ENCODE peak calls at places on chromosomes 12 and 14, in four cellular contexts. P, N, V and T are unnamed samples.

GRCh38 chr12:43069768-43070221 is 480.2 kb upstream of the PRICKLE1 start:
- DNase-seq in P (no peak), N (no peak), V (no peak), T (no peak)

GRCh38 chr12:114746297-114747074 is 62.5 kb upstream of the TBX3 start:
- DNase-seq in P (no peak), N (no peak), V (no peak), T (no peak)

GRCh38 chr14:90698379-90698869 is 117.8 kb downstream of the TTC7B start:
- DNase-seq in P (no peak), N (no peak), V (peak; percentile 46), T (no peak)

GRCh38 chr12:32889073-32889760 is 7.4 kb downstream of the PKP2 start:
- DNase-seq in P (no peak), N (no peak), V (no peak), T (no peak)

GRCh38 chr14:64053694-64054669 is 201.2 kb downstream of the SYNE2 start:
- DNase-seq in P (no peak), N (no peak), V (no peak), T (no peak)

GRCh38 chr14:100827140-100827517 is 1.2 kb downstream of the MEG3 start:
- DNase-seq in P (no peak), N (no peak), V (no peak), T (no peak)

GRCh38 chr12:51351913-51352532 is 5.5 kb upstream of the CELA1 start:
- DNase-seq in P (peak; percentile 64), N (peak; percentile 30), V (peak; percentile 38), T (peak; percentile 84)

GRCh38 chr12:100422646-100423045 is 51.0 kb upstream of the NR1H4 start:
- DNase-seq in P (no peak), N (no peak), V (no peak), T (no peak)

GRCh38 chr12:107079172-107080011 is 14.0 kb downstream of the CRY1 start:
- DNase-seq in P (peak; percentile 21), N (peak; percentile 24), V (no peak), T (no peak)

GRCh38 chr12:123941485-123942276 is 30.9 kb downstream of the CCDC92 start:
- DNase-seq in P (no peak), N (no peak), V (no peak), T (no peak)
- TF ChIP-seq FOXJ3 in P (no peak), N (no peak), V (no peak), T (no peak)

GRCh38 chr14:68580676-68581075 is 212.2 kb downstream of the ZFP36L1 start:
- DNase-seq in P (no peak), N (no peak), V (no peak), T (no peak)
- TF ChIP-seq FOXJ3 in P (no peak), N (no peak), V (no peak), T (no peak)

GRCh38 chr12:122022393-122023338 is 982 bp downstream of the BCL7A start:
- DNase-seq in P (peak; percentile 65), N (no peak), V (peak; percentile 82), T (peak; percentile 47)

GRCh38 chr12:122023339-122024131 is 1.9 kb downstream of the BCL7A start:
- DNase-seq in P (peak; percentile 72), N (peak; percentile 80), V (peak; percentile 87), T (peak; percentile 44)

GRCh38 chr12:122020795-122021192 is 890 bp upstream of the BCL7A start:
- DNase-seq in P (no peak), N (no peak), V (no peak), T (peak; percentile 29)

GRCh38 chr12:122021822-122022392 is at the start of gene BCL7A:
- DNase-seq in P (peak; percentile 79), N (peak; percentile 15), V (peak; percentile 92), T (peak; percentile 52)

DNA sequence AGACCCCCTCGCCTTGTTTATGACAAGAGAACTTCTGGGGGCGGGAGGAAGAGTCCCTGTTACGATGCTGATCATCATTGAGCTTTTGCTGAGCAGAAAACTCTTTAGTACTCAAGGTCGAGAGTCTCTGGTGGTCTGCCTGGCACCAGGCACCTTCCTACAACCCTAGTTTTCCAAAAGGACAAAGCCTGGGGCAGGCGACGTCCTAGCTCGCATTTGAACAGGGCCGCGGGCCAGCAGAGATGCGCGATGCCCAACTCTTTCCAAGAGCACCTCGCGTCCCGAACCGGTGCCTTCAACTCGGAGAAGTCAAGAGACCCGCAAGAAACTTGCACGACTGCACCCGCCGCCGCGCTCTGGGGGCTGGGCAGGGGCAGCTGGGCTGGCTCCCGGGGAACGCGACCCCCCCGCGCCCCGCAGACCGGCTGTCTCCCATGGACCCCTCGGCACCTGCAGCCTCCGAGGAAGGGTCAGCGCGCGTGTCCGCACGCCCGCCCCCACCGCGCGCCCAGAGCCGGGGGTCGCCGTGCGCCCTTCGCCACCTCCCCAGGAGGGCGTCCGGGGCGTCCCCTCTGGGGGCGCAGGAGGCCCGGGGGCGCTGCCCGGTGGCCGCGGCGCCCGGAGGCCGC is 377 bp upstream of the BCL7A start:
- DNase-seq in P (no peak), N (no peak), V (no peak), T (peak; percentile 47)
- TF ChIP-seq FOXJ3 in P (no peak), N (no peak), V (no peak), T (no peak)

GRCh38 chr14:35534884-35535793 is 1.2 kb downstream of the INSM2 start:
- DNase-seq in P (peak; percentile 65), N (peak; percentile 61), V (peak; percentile 52), T (peak; percentile 88)
- TF ChIP-seq FOXJ3 in P (peak; percentile 96), N (peak; percentile 100), V (no peak), T (peak; percentile 82)

GRCh38 chr12:124151583-124151982 is 143.3 kb upstream of the RFLNA start:
- DNase-seq in P (no peak), N (no peak), V (no peak), T (no peak)

GRCh38 chr12:124152733-124153132 is 142.2 kb upstream of the RFLNA start:
- DNase-seq in P (no peak), N (no peak), V (no peak), T (no peak)

GRCh38 chr12:124149287-124149686 is 145.6 kb upstream of the RFLNA start:
- DNase-seq in P (no peak), N (no peak), V (no peak), T (no peak)

GRCh38 chr12:124148481-124148880 is 146.4 kb upstream of the RFLNA start:
- DNase-seq in P (no peak), N (no peak), V (no peak), T (no peak)

GRCh38 chr12:124150176-124150575 is 144.7 kb upstream of the RFLNA start:
- DNase-seq in P (no peak), N (no peak), V (no peak), T (no peak)
- TF ChIP-seq FOXJ3 in P (no peak), N (no peak), V (no peak), T (no peak)

GRCh38 chr14:69612014-69612758 is 790 bp downstream of the SUSD6 start:
- DNase-seq in P (peak; percentile 36), N (no peak), V (peak; percentile 78), T (peak; percentile 35)
- TF ChIP-seq FOXJ3 in P (no peak), N (no peak), V (no peak), T (no peak)

GRCh38 chr14:104204660-104205149 is 66.3 kb downstream of the KIF26A start:
- DNase-seq in P (no peak), N (no peak), V (no peak), T (no peak)

GRCh38 chr14:104203071-104203425 is 64.7 kb downstream of the KIF26A start:
- DNase-seq in P (no peak), N (no peak), V (no peak), T (no peak)

GRCh38 chr14:104205781-104206180 is 67.4 kb downstream of the KIF26A start:
- DNase-seq in P (no peak), N (no peak), V (no peak), T (no peak)

GRCh38 chr14:104207142-104207845 is 68.9 kb downstream of the KIF26A start:
- DNase-seq in P (no peak), N (no peak), V (no peak), T (no peak)

GRCh38 chr14:104206281-104206904 is 68.0 kb downstream of the KIF26A start:
- DNase-seq in P (no peak), N (peak; percentile 33), V (peak; percentile 71), T (no peak)
- TF ChIP-seq FOXJ3 in P (no peak), N (no peak), V (no peak), T (no peak)